ENCODE peak calls at places on chromosomes 2 and 18, in ten cellular contexts. K is upper lobe of right lung, W is mesothelial cell of epicardium, F is body of pancreas, N is HFF-Myc, P is astrocyte of the spinal cord, V is AG09319, D is A549, M is A673, O is endothelial cell. Z is an unnamed sample.

GRCh38 chr2:37361416-37361815 is 17.0 kb downstream of the QPCT start:
- DNase-seq in K (no peak), W (no peak), F (no peak), N (no peak), P (no peak), V (no peak), D (no peak), M (no peak), O (no peak), Z (no peak)

GRCh38 chr2:207064128-207064694 is 101.5 kb downstream of the KLF7 start:
- DNase-seq in K (no peak), W (no peak), F (no peak), N (no peak), P (no peak), V (no peak), D (no peak), M (no peak), O (no peak), Z (no peak)

GRCh38 chr18:9902832-9903231 is 11.0 kb upstream of the VAPA start:
- DNase-seq in K (no peak), W (no peak), F (no peak), N (no peak), P (no peak), V (no peak), D (no peak), M (no peak), O (no peak), Z (no peak)

GRCh38 chr18:56952026-56952425 is 194.9 kb upstream of the BOD1L2 start:
- DNase-seq in K (no peak), W (no peak), F (no peak), N (no peak), P (no peak), V (no peak), D (peak; percentile 9), M (no peak), O (no peak), Z (no peak)

GRCh38 chr2:209426432-209426831 is 2.6 kb downstream of the MAP2 start:
- DNase-seq in K (no peak), W (no peak), F (peak; percentile 24), N (no peak), P (peak; percentile 69), V (no peak), D (peak; percentile 56), M (no peak), O (no peak), Z (no peak)

GRCh38 chr2:88429929-88430328 is 22.6 kb downstream of the FOXI3 start:
- DNase-seq in K (no peak), W (no peak), F (no peak), N (no peak), P (no peak), V (no peak), D (no peak), M (no peak), O (no peak), Z (no peak)

GRCh38 chr18:50009772-50010171 is 185.2 kb downstream of the MYO5B start:
- DNase-seq in K (peak; percentile 71), W (no peak), F (peak; percentile 66), N (no peak), P (no peak), V (no peak), D (peak; percentile 37), M (peak; percentile 59), O (peak; percentile 62), Z (no peak)

GRCh38 chr2:64114063-64114911 is 29.9 kb downstream of the PELI1 start:
- DNase-seq in K (no peak), W (no peak), F (peak; percentile 57), N (no peak), P (peak; percentile 82), V (peak; percentile 19), D (no peak), M (no peak), O (no peak), Z (no peak)

GRCh38 chr2:215505044-215505786 is 69.3 kb upstream of the FN1 start:
- DNase-seq in K (no peak), W (no peak), F (peak; percentile 20), N (no peak), P (peak; percentile 69), V (no peak), D (peak; percentile 30), M (no peak), O (no peak), Z (no peak)

GRCh38 chr2:237097911-237098702 is 12.4 kb downstream of the COPS8 start:
- DNase-seq in K (no peak), W (no peak), F (no peak), N (peak; percentile 65), P (peak; percentile 92), V (peak; percentile 30), D (peak; percentile 42), M (peak; percentile 75), O (no peak), Z (no peak)

GRCh38 chr18:9824474-9824832 is 61.3 kb upstream of the TXNDC2 start:
- DNase-seq in K (no peak), W (no peak), F (no peak), N (no peak), P (peak; percentile 70), V (peak; percentile 64), D (peak; percentile 66), M (no peak), O (no peak), Z (no peak)

GRCh38 chr2:108575132-108575966 is 41.1 kb downstream of the LIMS1 start:
- DNase-seq in K (no peak), W (no peak), F (no peak), N (no peak), P (peak; percentile 89), V (no peak), D (peak; percentile 25), M (peak; percentile 23), O (no peak), Z (no peak)

GRCh38 chr2:226756131-226756530 is 43.5 kb downstream of the IRS1 start:
- DNase-seq in K (no peak), W (no peak), F (no peak), N (no peak), P (peak; percentile 74), V (no peak), D (peak; percentile 79), M (no peak), O (no peak), Z (no peak)

GRCh38 chr2:188410504-188411235 is 119.0 kb downstream of the GULP1 start:
- DNase-seq in K (no peak), W (no peak), F (no peak), N (no peak), P (peak; percentile 35), V (no peak), D (peak; percentile 23), M (no peak), O (no peak), Z (no peak)

GRCh38 chr2:50791271-50791670 is 240.7 kb downstream of the NRXN1 start:
- DNase-seq in K (no peak), W (no peak), F (no peak), N (no peak), P (no peak), V (no peak), D (no peak), M (no peak), O (no peak), Z (no peak)

GRCh38 chr18:5970032-5970431 is 74.7 kb upstream of the TMEM200C start:
- DNase-seq in K (no peak), W (no peak), F (no peak), N (no peak), P (no peak), V (no peak), D (no peak), M (no peak), O (peak; percentile 7), Z (no peak)

GRCh38 chr2:120108749-120109148 is 95.9 kb downstream of the EPB41L5 start:
- DNase-seq in K (no peak), W (no peak), F (no peak), N (no peak), P (peak; percentile 42), V (no peak), D (no peak), M (no peak), O (no peak), Z (no peak)

GRCh38 chr2:133566967-133567645 is 1.2 kb downstream of the NCKAP5 start:
- DNase-seq in K (peak; percentile 64), W (no peak), F (peak; percentile 40), N (no peak), P (peak; percentile 74), V (peak; percentile 36), D (peak; percentile 25), M (peak; percentile 78), O (no peak), Z (no peak)

DNA sequence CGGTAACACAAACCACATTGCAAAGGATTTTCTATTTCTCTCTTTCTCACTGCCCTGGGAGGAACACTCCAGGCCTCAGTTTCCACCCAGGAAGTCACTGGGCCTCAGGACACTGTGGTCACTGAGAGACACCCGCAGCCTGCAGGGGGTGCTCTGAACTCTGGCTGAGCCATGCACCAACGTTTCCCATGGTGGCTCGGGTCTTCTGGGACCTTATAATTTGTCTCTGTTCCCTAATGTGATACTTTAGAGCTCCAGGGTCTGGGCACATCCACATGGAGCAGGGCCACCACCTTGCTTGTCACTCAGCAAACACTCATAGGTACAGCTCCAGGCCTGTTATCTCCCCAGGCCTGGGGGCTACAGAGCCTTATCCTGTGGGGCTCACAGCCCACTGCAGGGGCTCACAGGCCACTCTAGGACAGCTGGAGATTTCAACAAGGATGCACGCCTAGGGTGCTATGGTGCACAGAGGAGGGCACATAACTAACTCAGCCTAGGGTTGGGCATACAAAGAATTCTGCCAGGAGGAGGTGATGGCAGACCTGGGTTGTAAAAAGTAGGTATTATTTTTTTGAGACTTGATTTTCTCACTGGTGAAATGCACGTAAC is 2.9 kb upstream of the HS1BP3 start:
- DNase-seq in K (no peak), W (no peak), F (no peak), N (no peak), P (no peak), V (no peak), D (no peak), M (no peak), O (no peak), Z (no peak)
- TF ChIP-seq CTCF in K (no peak), W (no peak), F (no peak), N (no peak), P (no peak), V (no peak), D (no peak), M (peak; percentile 24), O (no peak), Z (no peak)

GRCh38 chr2:153971250-153971649 is 99.5 kb downstream of the GALNT13 start:
- DNase-seq in K (no peak), W (no peak), F (no peak), N (no peak), P (peak; percentile 24), V (no peak), D (no peak), M (no peak), O (no peak), Z (no peak)
- TF ChIP-seq CTCF in K (no peak), W (no peak), F (no peak), N (no peak), P (no peak), V (no peak), D (no peak), M (no peak), O (no peak), Z (no peak)

GRCh38 chr2:220296174-220296573 is 668.7 kb downstream of the SLC4A3 start:
- DNase-seq in K (no peak), W (no peak), F (no peak), N (no peak), P (no peak), V (no peak), D (no peak), M (peak; percentile 66), O (no peak), Z (no peak)
- TF ChIP-seq CTCF in K (no peak), W (no peak), F (no peak), N (peak; percentile 6), P (no peak), V (no peak), D (no peak), M (peak; percentile 36), O (no peak), Z (no peak)

GRCh38 chr2:111958901-111959300 is 60.5 kb downstream of the MERTK start:
- DNase-seq in K (no peak), W (no peak), F (no peak), N (no peak), P (no peak), V (no peak), D (no peak), M (no peak), O (no peak), Z (no peak)
- TF ChIP-seq CTCF in K (peak; percentile 13), W (peak; percentile 49), F (peak; percentile 8), N (no peak), P (peak; percentile 12), V (peak; percentile 2), D (no peak), M (no peak), O (peak; percentile 32), Z (no peak)

Z was measured in activated B cell treated with CpG ODN at 0.5 μM for 24 hours.